ENCODE peak calls at places on chromosome 16, in ten cellular contexts. F, B, C, R, S, A, P, E, D and L are unnamed samples.

GRCh38 chr16:22250522-22250921 is 44.4 kb downstream of the EEF2K start:
- DNase-seq in F (no peak), B (no peak), C (no peak), R (no peak), S (no peak), A (no peak), P (no peak), E (no peak), D (no peak), L (no peak)

GRCh38 chr16:55502801-55503366 is 6.0 kb upstream of the LPCAT2 start:
- DNase-seq in F (peak), B (no peak), C (no peak), R (peak), S (peak), A (no peak), P (peak), E (no peak), D (no peak), L (no peak)

GRCh38 chr16:2037631-2038358 is 9.8 kb downstream of the NTHL1 start:
- DNase-seq in F (no peak), B (no peak), C (no peak), R (no peak), S (no peak), A (no peak), P (no peak), E (no peak), D (no peak), L (no peak)

GRCh38 chr16:693766-694165 is 3.6 kb upstream of the WDR24 start:
- DNase-seq in F (no peak), B (no peak), C (no peak), R (no peak), S (no peak), A (peak), P (no peak), E (no peak), D (no peak), L (no peak)

GRCh38 chr16:47142469-47143328 is 1.0 kb downstream of the NETO2 start:
- DNase-seq in F (no peak), B (no peak), C (no peak), R (no peak), S (peak), A (peak), P (no peak), E (peak), D (no peak), L (peak)

GRCh38 chr16:68031951-68032350 is 8.9 kb downstream of the DUS2 start:
- DNase-seq in F (peak), B (no peak), C (no peak), R (no peak), S (no peak), A (no peak), P (no peak), E (no peak), D (no peak), L (no peak)

GRCh38 chr16:66420396-66420795 is 6.7 kb upstream of the BEAN1 start:
- DNase-seq in F (no peak), B (no peak), C (no peak), R (no peak), S (no peak), A (no peak), P (no peak), E (no peak), D (no peak), L (no peak)

GRCh38 chr16:10992797-10993196 is 48.4 kb downstream of the CLEC16A start:
- DNase-seq in F (no peak), B (no peak), C (no peak), R (no peak), S (no peak), A (no peak), P (peak), E (peak), D (no peak), L (no peak)